ENCODE peak calls at places on chromosomes 13 and 19, in ten cellular contexts. U is type B pancreatic cell; L is stimulated activated naive B cell treated with anti-CD40 and anti-IgM and Interleukin-4, amounts not matched to agents 10 μg/mL and 1 μg/mL and 100 μg/mL, for 72 hours; F is globus pallidus; V is stimulated activated CD8-positive, alpha-beta memory T cell treated with anti-CD3 and anti-CD28 coated beads, Interleukin-4, amount 100 ng/mL, for 4 hours; P is AG04450; G is psoas muscle; H is mesendoderm; T is NCI-H345; Z is activated naive CD4-positive, alpha-beta T cell. E is an unnamed sample.

GRCh38 chr13:32178763-32179162 is 136.4 kb downstream of the ZAR1L start:
- DNase-seq in U (no peak), H (no peak), Z (no peak), V (no peak), P (no peak), G (no peak), T (no peak), F (no peak), L (no peak), E (no peak)

GRCh38 chr13:114135731-114136171 is 3.3 kb upstream of the RASA3 start:
- DNase-seq in T (no peak), Z (no peak), L (no peak), H (peak; percentile 41), F (no peak), G (no peak), P (no peak), V (no peak), U (no peak), E (peak; percentile 7)

GRCh38 chr13:40187836-40188591 is 478.4 kb downstream of the FOXO1 start:
- DNase-seq in P (no peak), G (no peak), H (no peak), T (no peak), Z (peak; percentile 10), L (no peak), V (no peak), F (no peak), U (no peak), E (no peak)

GRCh38 chr13:98749501-98749900 is 3.0 kb downstream of the SLC15A1 start:
- DNase-seq in L (no peak), V (no peak), Z (no peak), T (no peak), G (no peak), H (no peak), U (no peak), P (no peak), F (no peak), E (no peak)

GRCh38 chr13:109209526-109209925 is 576.9 kb downstream of the IRS2 start:
- DNase-seq in P (no peak), G (no peak), Z (no peak), U (no peak), V (no peak), T (no peak), L (no peak), H (no peak), F (no peak), E (no peak)

GRCh38 chr19:55179570-55180484 is at the start of gene SYT5:
- DNase-seq in G (no peak), Z (peak; percentile 19), T (peak; percentile 23), U (no peak), P (no peak), L (peak; percentile 31), V (peak; percentile 31), H (peak; percentile 55), F (no peak), E (no peak)

GRCh38 chr19:17719730-17720486 is 628 bp downstream of the MAP1S start:
- DNase-seq in U (no peak), G (no peak), Z (no peak), V (peak; percentile 30), H (no peak), T (peak; percentile 48), F (no peak), P (no peak), L (peak; percentile 18), E (no peak)

GRCh38 chr13:97107815-97108534 is 113.7 kb upstream of the OXGR1 start:
- DNase-seq in H (no peak), F (no peak), P (no peak), V (no peak), L (no peak), G (no peak), T (no peak), Z (no peak), U (no peak), E (no peak)

GRCh38 chr19:24159707-24160106 is 72.7 kb downstream of the ZNF254 start:
- DNase-seq in G (no peak), P (no peak), L (no peak), V (no peak), F (no peak), H (peak; percentile 45), U (no peak), T (peak; percentile 4), Z (no peak), E (no peak)

GRCh38 chr19:18317998-18318800 is 4.7 kb downstream of the LSM4 start:
- DNase-seq in F (no peak), V (no peak), L (no peak), P (no peak), T (no peak), U (no peak), H (no peak), G (no peak), Z (no peak), E (peak; percentile 70)

GRCh38 chr13:33004454-33004853 is 11.8 kb upstream of the KL start:
- DNase-seq in V (no peak), F (peak; percentile 13), H (peak; percentile 40), L (no peak), Z (no peak), U (no peak), T (no peak), G (peak; percentile 45), P (no peak), E (peak; percentile 61)

GRCh38 chr19:30070198-30070969 is 128.3 kb downstream of the URI1 start:
- DNase-seq in Z (no peak), T (no peak), L (no peak), V (no peak), H (no peak), G (no peak), P (no peak), U (peak; percentile 59), F (no peak), E (no peak)